ENCODE peak calls at places on chromosomes 13 and 19, in nine cellular contexts. Z, N, S, F, H, C, Q, E and T are unnamed samples.

GRCh38 chr13:41700790-41701310 is 243.5 kb downstream of the RGCC start:
- DNase-seq in H (no peak), E (no peak), Q (peak; percentile 66), C (peak; percentile 81), Z (peak; percentile 18), S (no peak), N (peak; percentile 78), F (peak; percentile 35), T (peak; percentile 63)

GRCh38 chr19:2780284-2780683 is 2.8 kb downstream of the SGTA start:
- DNase-seq in S (no peak), C (no peak), E (no peak), F (no peak), H (no peak), Q (no peak), N (no peak), Z (no peak), T (no peak)

GRCh38 chr13:72983085-72983768 is 75.6 kb upstream of the KLF5 start:
- DNase-seq in N (peak; percentile 69), Z (peak; percentile 13), F (peak; percentile 33), Q (peak; percentile 77), H (no peak), S (no peak), C (peak; percentile 58), E (no peak), T (peak; percentile 94)

GRCh38 chr19:343451-343931 is 1.1 kb downstream of the MIER2 start:
- DNase-seq in Z (no peak), H (no peak), N (peak; percentile 7), S (no peak), E (no peak), C (no peak), Q (no peak), F (peak; percentile 55), T (peak; percentile 26)

GRCh38 chr19:41882568-41883462 is at the start of gene ARHGEF1:
- DNase-seq in Q (no peak), C (no peak), S (peak; percentile 77), E (peak; percentile 68), F (peak; percentile 30), Z (no peak), H (no peak), N (peak; percentile 39), T (no peak)

GRCh38 chr13:113122571-113123225 is at the start of gene F10:
- DNase-seq in Z (peak; percentile 39), E (peak; percentile 46), S (peak; percentile 70), F (no peak), N (peak; percentile 78), H (peak; percentile 79), C (peak; percentile 43), Q (peak; percentile 4), T (peak; percentile 85)

GRCh38 chr13:69155136-69155535 is 952.5 kb upstream of the ATXN8OS start:
- DNase-seq in S (no peak), Z (no peak), E (no peak), H (no peak), N (no peak), C (no peak), F (no peak), Q (no peak), T (no peak)

GRCh38 chr19:49331616-49332055 is 3.6 kb upstream of the CD37 start:
- DNase-seq in Q (no peak), Z (no peak), E (no peak), F (peak; percentile 51), N (peak; percentile 64), S (no peak), C (peak; percentile 42), H (peak; percentile 62), T (peak; percentile 83)

GRCh38 chr19:45403781-45404556 is 900 bp downstream of the PPP1R13L start:
- DNase-seq in C (peak; percentile 22), N (no peak), Z (no peak), F (peak; percentile 60), E (peak; percentile 47), H (peak; percentile 85), Q (no peak), S (peak; percentile 75), T (peak; percentile 54)

GRCh38 chr13:30319703-30320102 is 12.4 kb upstream of the KATNAL1 start:
- DNase-seq in E (no peak), F (no peak), H (no peak), Z (no peak), C (peak; percentile 36), Q (no peak), S (no peak), N (no peak), T (no peak)

GRCh38 chr19:49462492-49462891 is 9.5 kb downstream of the ALDH16A1 start:
- DNase-seq in E (no peak), F (no peak), Q (no peak), Z (no peak), C (no peak), S (no peak), H (no peak), N (no peak), T (no peak)

GRCh38 chr13:68676513-68677115 is 1431.0 kb upstream of the ATXN8OS start:
- DNase-seq in S (no peak), Q (no peak), Z (no peak), H (no peak), N (no peak), E (no peak), C (peak; percentile 6), F (no peak), T (peak; percentile 1)

GRCh38 chr19:55095260-55096060 is 19.8 kb downstream of the EPS8L1 start:
- DNase-seq in Q (no peak), F (no peak), H (no peak), S (no peak), E (no peak), N (no peak), Z (no peak), C (no peak), T (no peak)

GRCh38 chr13:39406688-39407087 is 196.3 kb downstream of the LHFPL6 start:
- DNase-seq in Z (no peak), F (peak; percentile 92), H (no peak), E (no peak), C (no peak), Q (no peak), S (no peak), N (no peak), T (no peak)

GRCh38 chr13:103236213-103236612 is 170.0 kb upstream of the SLC10A2 start:
- DNase-seq in N (peak; percentile 49), S (no peak), C (peak; percentile 9), Q (no peak), Z (no peak), H (no peak), E (no peak), F (peak; percentile 52), T (peak; percentile 32)

GRCh38 chr13:73633817-73634449 is 500.3 kb downstream of the KLF12 start:
- DNase-seq in N (peak; percentile 10), Q (no peak), Z (no peak), S (no peak), C (no peak), F (no peak), E (no peak), H (no peak), T (no peak)

GRCh38 chr13:28499579-28499978 is 4.7 kb upstream of the FLT1 start:
- DNase-seq in Q (no peak), H (no peak), S (no peak), C (no peak), F (no peak), E (no peak), Z (no peak), N (no peak), T (no peak)

GRCh38 chr19:11737964-11738745 is 591 bp downstream of the ZNF823 start:
- DNase-seq in S (peak; percentile 31), Z (no peak), E (peak; percentile 28), C (peak; percentile 2), N (peak; percentile 24), F (peak; percentile 42), H (peak; percentile 71), Q (no peak), T (peak; percentile 18)

GRCh38 chr13:73833331-73834070 is 300.7 kb downstream of the KLF12 start:
- DNase-seq in Q (no peak), Z (peak; percentile 29), C (no peak), S (no peak), E (no peak), N (peak; percentile 22), H (no peak), F (no peak), T (peak; percentile 37)

GRCh38 chr19:36819130-36819630 is 19.0 kb downstream of the ZNF790 start:
- DNase-seq in Z (no peak), C (no peak), H (no peak), E (no peak), Q (no peak), S (no peak), F (no peak), N (peak; percentile 1), T (peak; percentile 3)
- H3K4me3 ChIP-seq in Z (no peak overlapping the region), C (no peak overlapping the region), H (peak overlapping the region; percentile 27), E (no peak overlapping the region), Q (no peak overlapping the region), S (no peak overlapping the region), F (no peak overlapping the region), N (no peak overlapping the region), T (no peak overlapping the region)

GRCh38 chr19:40521276-40521675 is 54.5 kb downstream of the SPTBN4 start:
- DNase-seq in N (peak; percentile 41), Q (peak; percentile 11), H (no peak), C (peak; percentile 15), F (no peak), S (no peak), E (no peak), Z (no peak), T (peak; percentile 53)
- TF ChIP-seq CTCF in N (peak; percentile 40), Q (peak; percentile 62), H (no peak), C (peak; percentile 49), F (peak; percentile 29), S (peak; percentile 41), E (peak; percentile 28), Z (peak; percentile 50), T (peak; percentile 57)

GRCh38 chr19:38252385-38252784 is 3.8 kb downstream of the PPP1R14A start:
- DNase-seq in H (no peak), E (no peak), Q (no peak), N (no peak), Z (no peak), C (no peak), F (no peak), S (no peak), T (no peak)

GRCh38 chr19:38255759-38256052 is 468 bp downstream of the PPP1R14A start:
- DNase-seq in C (no peak), N (no peak), Z (no peak), Q (no peak), S (no peak), F (no peak), H (no peak), E (no peak), T (no peak)

GRCh38 chr19:38252935-38253691 is 3.1 kb downstream of the PPP1R14A start:
- DNase-seq in F (no peak), H (peak; percentile 90), Z (no peak), C (no peak), Q (no peak), E (no peak), S (peak; percentile 53), N (no peak), T (no peak)

GRCh38 chr19:38251564-38252051 is 4.6 kb downstream of the PPP1R14A start:
- DNase-seq in E (no peak), C (no peak), Z (no peak), Q (no peak), H (peak; percentile 92), F (peak; percentile 68), N (peak; percentile 59), S (peak; percentile 71), T (no peak)

GRCh38 chr19:38253788-38254187 is 2.4 kb downstream of the PPP1R14A start:
- DNase-seq in F (no peak), C (no peak), Z (no peak), H (no peak), Q (no peak), E (no peak), N (no peak), S (no peak), T (no peak)
- H3K4me3 ChIP-seq in F (no peak overlapping the region), C (no peak overlapping the region), Z (no peak overlapping the region), H (peak overlapping the region; percentile 90), Q (no peak overlapping the region), E (peak overlapping the region; percentile 61), N (no peak overlapping the region), S (peak overlapping the region; percentile 82), T (no peak overlapping the region)

GRCh38 chr13:77338961-77339401 is 12.1 kb upstream of the MYCBP2 start:
- DNase-seq in S (no peak), H (no peak), E (no peak), F (no peak), C (no peak), Z (no peak), N (no peak), Q (no peak), T (no peak)
- TF ChIP-seq CTCF in S (no peak), H (no peak), E (no peak), F (no peak), C (no peak), Z (no peak), N (no peak), Q (no peak), T (no peak)